ENCODE peak calls at places on chromosomes 7 and 10, in ten cellular contexts. O is breast epithelium; F is H9; E is pancreas; X is CD8-positive, alpha-beta T cell; N is body of pancreas; B is tibial nerve; W is naive thymus-derived CD4-positive, alpha-beta T cell; V is endothelial cell of umbilical vein; R is spleen. M is an unnamed sample.
A peak's percentile ranks its signal among the peaks of the same experiment; 100 is the strongest.

GRCh38 chr7:123674399-123675091 is 18.9 kb downstream of the LMOD2 start:
- DNase-seq in O (no peak), F (no peak), E (no peak), X (no peak), N (no peak), B (no peak), W (no peak), V (no peak), R (no peak), M (no peak)

GRCh38 chr7:73905360-73905759 is 44.4 kb downstream of the TMEM270 start:
- DNase-seq in O (no peak), F (peak; percentile 23), E (no peak), X (no peak), N (no peak), B (no peak), W (no peak), V (no peak), R (peak; percentile 51), M (no peak)

GRCh38 chr7:27170936-27171635 is 3.0 kb downstream of the HOXA10 start:
- DNase-seq in O (no peak), F (peak; percentile 55), E (no peak), X (no peak), N (peak; percentile 8), B (no peak), W (no peak), V (peak; percentile 80), R (peak; percentile 62), M (no peak)

GRCh38 chr7:32785365-32785764 is 106.2 kb downstream of the KBTBD2 start:
- DNase-seq in O (no peak), F (peak; percentile 33), E (no peak), X (no peak), N (no peak), B (no peak), W (no peak), V (peak; percentile 11), R (no peak), M (no peak)

GRCh38 chr10:31928531-31929259 is at the start of gene ARHGAP12:
- DNase-seq in O (peak; percentile 92), F (peak; percentile 90), E (peak; percentile 89), X (peak; percentile 70), N (peak; percentile 90), B (peak; percentile 92), W (peak; percentile 76), V (peak; percentile 89), R (peak; percentile 97), M (peak; percentile 85)

GRCh38 chr7:44775383-44776107 is 20.9 kb upstream of the PPIA start:
- DNase-seq in O (no peak), F (no peak), E (no peak), X (no peak), N (no peak), B (no peak), W (no peak), V (no peak), R (no peak), M (no peak)

GRCh38 chr7:139758388-139758787 is 19.4 kb downstream of the HIPK2 start:
- DNase-seq in O (no peak), F (no peak), E (no peak), X (no peak), N (no peak), B (no peak), W (no peak), V (no peak), R (no peak), M (no peak)

GRCh38 chr10:71863203-71863602 is 12.2 kb upstream of the PSAP start:
- DNase-seq in O (no peak), F (no peak), E (no peak), X (no peak), N (no peak), B (no peak), W (no peak), V (no peak), R (peak; percentile 9), M (no peak)

GRCh38 chr10:89278034-89278535 is 23.8 kb upstream of the IFIT2 start:
- DNase-seq in O (peak; percentile 73), F (no peak), E (peak; percentile 63), X (no peak), N (peak; percentile 82), B (peak; percentile 88), W (no peak), V (peak; percentile 98), R (no peak), M (peak; percentile 84)

GRCh38 chr10:89283174-89283987 is 18.5 kb upstream of the IFIT2 start:
- DNase-seq in O (no peak), F (no peak), E (no peak), X (no peak), N (no peak), B (no peak), W (no peak), V (no peak), R (no peak), M (no peak)

GRCh38 chr10:89280501-89280900 is 21.3 kb upstream of the IFIT2 start:
- DNase-seq in O (no peak), F (no peak), E (no peak), X (no peak), N (no peak), B (no peak), W (no peak), V (no peak), R (no peak), M (no peak)

GRCh38 chr10:89281606-89282395 is 20.0 kb upstream of the IFIT2 start:
- DNase-seq in O (no peak), F (no peak), E (no peak), X (no peak), N (no peak), B (no peak), W (no peak), V (no peak), R (no peak), M (no peak)

GRCh38 chr10:89279449-89279869 is 22.4 kb upstream of the IFIT2 start:
- DNase-seq in O (no peak), F (no peak), E (peak; percentile 11), X (no peak), N (peak; percentile 60), B (no peak), W (no peak), V (peak; percentile 93), R (no peak), M (no peak)
- H3K4me1 ChIP-seq in O (peaks cover 38% of the 10 kb centered on the region), F (peaks cover 3% of the 10 kb centered on the region), E (no peaks in the 10 kb centered on the region), X (no peaks in the 10 kb centered on the region), N (peaks cover 41% of the 10 kb centered on the region), B (no peaks in the 10 kb centered on the region), W (no peaks in the 10 kb centered on the region), V (peaks cover 38% of the 10 kb centered on the region), R (peaks cover 27% of the 10 kb centered on the region), M (peaks cover 45% of the 10 kb centered on the region)

DNA sequence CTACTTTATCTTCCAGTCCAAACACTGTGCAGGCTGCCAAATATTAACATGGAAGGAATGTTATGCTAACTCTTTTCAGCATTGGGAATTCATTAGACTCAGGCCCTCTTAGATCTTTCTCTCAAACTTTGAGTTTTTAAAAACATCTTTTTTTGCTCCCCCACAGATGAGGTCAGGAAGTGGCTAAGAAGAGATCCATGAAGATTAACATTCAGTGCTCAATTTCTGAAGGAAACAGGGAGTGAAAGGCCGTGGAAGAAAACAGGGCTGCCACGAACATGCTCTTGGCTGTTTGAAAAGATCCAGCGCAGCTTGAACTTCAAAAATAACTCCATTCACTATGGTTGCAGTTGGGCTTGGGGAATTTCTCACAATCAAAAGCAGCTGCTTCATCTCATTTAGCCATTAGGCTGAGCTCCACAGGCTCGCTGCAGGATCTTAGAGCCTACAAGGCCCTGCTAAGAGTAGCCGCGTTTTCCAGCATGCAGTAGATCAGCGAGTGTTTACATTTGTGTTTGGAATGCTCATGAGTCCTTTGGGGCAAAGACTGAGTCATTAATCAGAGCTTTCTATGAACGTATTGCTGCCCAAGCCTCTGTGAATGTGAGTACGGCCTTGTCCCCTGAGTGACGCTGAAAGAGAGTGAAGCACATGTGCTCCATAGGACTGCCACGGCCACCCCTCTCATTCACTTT is 41.2 kb upstream of the TNS3 start:
- DNase-seq in O (no peak), F (no peak), E (no peak), X (no peak), N (peak; percentile 45), B (no peak), W (no peak), V (no peak), R (no peak), M (peak; percentile 81)
- H3K27me3 ChIP-seq in O (no peaks in the 10 kb centered on the region), F (no peaks in the 10 kb centered on the region), E (no peaks in the 10 kb centered on the region), X (no peaks in the 10 kb centered on the region), N (no peaks in the 10 kb centered on the region), B (no peaks in the 10 kb centered on the region), W (no peaks in the 10 kb centered on the region), V (no peaks in the 10 kb centered on the region), R (no peaks in the 10 kb centered on the region), M (no peaks in the 10 kb centered on the region)

GRCh38 chr7:1095621-1096155 is 7.8 kb downstream of the GPER1 start:
- DNase-seq in O (no peak), F (no peak), E (no peak), X (no peak), N (no peak), B (no peak), W (no peak), V (no peak), R (peak; percentile 33), M (no peak)
- H3K4me1 ChIP-seq in O (no peaks in the 10 kb centered on the region), F (no peaks in the 10 kb centered on the region), E (no peaks in the 10 kb centered on the region), X (no peaks in the 10 kb centered on the region), N (peaks cover 6% of the 10 kb centered on the region), B (no peaks in the 10 kb centered on the region), W (no peaks in the 10 kb centered on the region), V (peaks cover 9% of the 10 kb centered on the region), R (peaks cover 20% of the 10 kb centered on the region), M (no peaks in the 10 kb centered on the region)

GRCh38 chr7:1348836-1349335 is 110.4 kb downstream of the MICALL2 start:
- DNase-seq in O (no peak), F (no peak), E (no peak), X (no peak), N (no peak), B (no peak), W (no peak), V (no peak), R (peak; percentile 25), M (no peak)
- H3K27me3 ChIP-seq in O (no peaks in the 10 kb centered on the region), F (no peaks in the 10 kb centered on the region), E (no peaks in the 10 kb centered on the region), X (no peaks in the 10 kb centered on the region), N (no peaks in the 10 kb centered on the region), B (peaks cover 71% of the 10 kb centered on the region), W (no peaks in the 10 kb centered on the region), V (no peaks in the 10 kb centered on the region), R (peaks cover 2% of the 10 kb centered on the region), M (peaks cover 69% of the 10 kb centered on the region)

DNA sequence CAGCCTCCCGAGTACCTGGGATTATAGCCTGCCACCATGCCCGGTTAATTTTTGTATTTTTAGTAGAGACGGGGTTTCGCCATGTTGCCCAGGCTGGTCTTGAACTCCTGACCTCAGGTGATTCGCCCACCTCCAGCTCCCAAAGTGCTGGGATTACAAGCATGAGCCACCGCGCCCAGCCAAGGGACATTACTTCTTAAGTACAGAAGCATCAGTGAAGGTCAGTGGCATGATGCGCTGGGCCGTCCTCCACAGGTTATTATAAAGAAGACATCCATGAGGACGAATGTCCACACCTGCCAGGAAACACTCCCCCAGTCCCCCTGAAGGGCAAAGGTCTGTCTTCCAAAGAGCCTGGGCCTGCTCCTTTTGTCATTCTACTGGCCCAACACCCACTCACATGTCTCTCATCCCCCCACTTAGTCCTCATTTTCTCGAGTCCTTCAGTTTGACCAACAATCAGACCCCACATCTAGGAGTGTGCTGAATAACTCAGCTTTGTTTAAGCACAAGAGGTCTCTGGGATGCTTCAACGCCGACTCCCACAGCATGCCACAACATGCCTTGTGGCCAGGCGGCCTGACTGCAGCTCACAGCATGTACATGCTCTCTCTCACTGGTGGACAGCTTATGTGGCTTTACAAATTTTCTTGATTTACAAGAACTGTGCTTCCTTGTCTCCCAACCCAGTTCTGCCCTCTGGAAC is 73.0 kb downstream of the CTBP2 start:
- DNase-seq in O (peak; percentile 44), F (no peak), E (no peak), X (no peak), N (peak; percentile 8), B (no peak), W (no peak), V (no peak), R (peak; percentile 61), M (no peak)
- H3K4me1 ChIP-seq in O (no peaks in the 10 kb centered on the region), F (peaks cover 1% of the 10 kb centered on the region), E (peaks cover 15% of the 10 kb centered on the region), X (no peaks in the 10 kb centered on the region), N (peaks cover 43% of the 10 kb centered on the region), B (no peaks in the 10 kb centered on the region), W (no peaks in the 10 kb centered on the region), V (peaks cover 33% of the 10 kb centered on the region), R (peaks cover 58% of the 10 kb centered on the region), M (peaks cover 48% of the 10 kb centered on the region)

GRCh38 chr10:47368431-47369180 is 15.5 kb downstream of the ZNF488 start:
- DNase-seq in O (no peak), F (peak; percentile 17), E (no peak), X (no peak), N (no peak), B (no peak), W (no peak), V (no peak), R (peak; percentile 67), M (no peak)
- H3K27me3 ChIP-seq in O (no peaks in the 10 kb centered on the region), F (no peaks in the 10 kb centered on the region), E (no peaks in the 10 kb centered on the region), X (no peaks in the 10 kb centered on the region), N (no peaks in the 10 kb centered on the region), B (no peaks in the 10 kb centered on the region), W (no peaks in the 10 kb centered on the region), V (no peaks in the 10 kb centered on the region), R (no peaks in the 10 kb centered on the region), M (no peaks in the 10 kb centered on the region)